ENCODE peak calls at places on chromosome 1, in nine cellular contexts. I is OCI-LY7; B is colonic mucosa; F is T-helper 9 cell; A is activated CD8-positive, alpha-beta memory T cell treated with anti-CD3 and anti-CD28 coated beads for 48 hours; O is BE2C; V is activated T-cell treated with anti-CD3 and anti-CD28 coated beads for 1 hour; D is T follicular helper cell; U is stimulated activated CD4-positive, alpha-beta T cell treated with anti-CD3 and anti-CD28 coated beads, Interleukin-4, amount 100 ng/mL, for 48 hours. Y is an unnamed sample.

GRCh38 chr1:234551032-234551378 is 59.0 kb downstream of the IRF2BP2 start:
- DNase-seq in F (no peak), D (no peak), O (no peak), B (no peak), A (no peak), U (no peak), V (no peak), I (no peak), Y (no peak)

GRCh38 chr1:43011020-43011419 is 52.4 kb upstream of the SLC2A1 start:
- DNase-seq in O (no peak), I (no peak), B (no peak), V (no peak), F (no peak), U (no peak), A (no peak), D (no peak), Y (no peak)

GRCh38 chr1:240653030-240653429 is 41.1 kb upstream of the GREM2 start:
- DNase-seq in B (no peak), I (no peak), A (no peak), F (no peak), O (no peak), V (no peak), U (no peak), D (no peak), Y (no peak)

GRCh38 chr1:37071829-37072228 is 37.5 kb upstream of the GRIK3 start:
- DNase-seq in V (no peak), B (no peak), O (peak; percentile 38), F (no peak), U (no peak), A (no peak), D (no peak), I (no peak), Y (no peak)

GRCh38 chr1:30328401-30329262 is 394.8 kb downstream of the MATN1 start:
- DNase-seq in V (no peak), F (no peak), O (no peak), I (no peak), D (no peak), A (no peak), B (no peak), U (no peak), Y (no peak)

GRCh38 chr1:155026588-155026987 is 7.0 kb downstream of the DCST2 start:
- DNase-seq in F (no peak), A (no peak), O (no peak), I (no peak), U (no peak), D (no peak), V (no peak), B (no peak), Y (no peak)

GRCh38 chr1:23558872-23559135 is 497 bp downstream of the ID3 start:
- DNase-seq in F (no peak), O (no peak), I (no peak), V (no peak), A (no peak), B (no peak), U (no peak), D (no peak), Y (no peak)

GRCh38 chr1:178134061-178134460 is 40.2 kb downstream of the RASAL2 start:
- DNase-seq in F (no peak), D (no peak), U (no peak), O (no peak), A (no peak), B (peak; percentile 19), I (no peak), V (no peak), Y (no peak)

GRCh38 chr1:23442751-23443150 is 18.2 kb upstream of the TCEA3 start:
- DNase-seq in U (no peak), A (no peak), I (no peak), O (no peak), F (no peak), B (no peak), V (no peak), D (no peak), Y (no peak)

GRCh38 chr1:37811027-37811655 is 3.1 kb upstream of the YRDC start:
- DNase-seq in B (peak; percentile 67), D (peak; percentile 48), A (peak; percentile 36), V (peak; percentile 44), U (peak; percentile 54), F (peak; percentile 52), I (peak; percentile 81), O (peak; percentile 71), Y (peak; percentile 46)

GRCh38 chr1:27727126-27727525 is 1.4 kb downstream of the FAM76A start:
- DNase-seq in O (no peak), B (no peak), V (no peak), I (peak; percentile 7), D (no peak), F (no peak), U (no peak), A (no peak), Y (no peak)

GRCh38 chr1:163528710-163529348 is 207.1 kb downstream of the NUF2 start:
- DNase-seq in F (no peak), U (no peak), I (peak; percentile 34), O (peak; percentile 39), D (no peak), A (no peak), B (peak; percentile 26), V (no peak), Y (no peak)

GRCh38 chr1:227729144-227729880 is 5.8 kb downstream of the JMJD4 start:
- DNase-seq in B (no peak), O (no peak), U (no peak), I (no peak), D (no peak), A (no peak), F (no peak), V (no peak), Y (no peak)

GRCh38 chr1:170735366-170736263 is 71.7 kb downstream of the PRRX1 start:
- DNase-seq in F (no peak), D (no peak), O (no peak), U (no peak), I (no peak), A (no peak), V (no peak), B (no peak), Y (no peak)

GRCh38 chr1:206080421-206080820 is 27.4 kb downstream of the RHEX start:
- DNase-seq in I (no peak), U (no peak), A (no peak), O (no peak), D (no peak), F (no peak), V (no peak), B (no peak), Y (no peak)

GRCh38 chr1:79790950-79791349 is 784.4 kb upstream of the ADGRL4 start:
- DNase-seq in O (no peak), I (no peak), D (no peak), V (no peak), A (no peak), F (no peak), B (no peak), U (no peak), Y (no peak)

GRCh38 chr1:3353901-3354300 is 100.6 kb upstream of the ARHGEF16 start:
- DNase-seq in O (no peak), A (no peak), V (no peak), D (no peak), B (peak; percentile 32), U (no peak), I (no peak), F (no peak), Y (no peak)